ENCODE peak calls at places on chromosomes 4 and X, in five cellular contexts. D is SK-N-SH, U is K562, M is HepG2, Z is GM12878. N is an unnamed sample.

GRCh38 chr4:14264437-14264836 is 636.9 kb upstream of the BOD1L1 start:
- DNase-seq in M (no peak), Z (no peak), D (no peak), U (no peak), N (peak)

GRCh38 chr4:186095406-186095805 is 9.1 kb upstream of the FAM149A start:
- DNase-seq in D (no peak), M (no peak), Z (no peak), U (no peak), N (no peak)

GRCh38 chrX:125004799-125005198 is 314.9 kb upstream of the TEX13C start:
- DNase-seq in M (no peak), D (no peak), U (peak), Z (no peak), N (no peak)

GRCh38 chr4:177322156-177322685 is 12.5 kb downstream of the NEIL3 start:
- DNase-seq in U (no peak), M (no peak), Z (no peak), D (no peak), N (peak)

GRCh38 chr4:87066403-87067119 is 131.8 kb downstream of the AFF1 start:
- DNase-seq in D (no peak), Z (no peak), U (no peak), M (no peak), N (no peak)

GRCh38 chrX:81202413-81202794 is 502 bp downstream of the SH3BGRL start:
- DNase-seq in D (no peak), M (no peak), U (peak), Z (no peak), N (peak)

GRCh38 chr4:72975488-72975784 is 94.1 kb downstream of the COX18 start:
- DNase-seq in Z (no peak), M (no peak), D (no peak), U (no peak), N (peak)

GRCh38 chrX:147911192-147912022 is at the start of gene FMR1:
- DNase-seq in D (peak), M (peak), Z (peak), U (peak), N (peak)

GRCh38 chrX:47380268-47380667 is 9.9 kb downstream of the ZNF157 start:
- DNase-seq in D (no peak), U (no peak), M (peak), Z (peak), N (no peak)

GRCh38 chr4:95050980-95051688 is 293.4 kb downstream of the BMPR1B start:
- DNase-seq in D (no peak), M (no peak), U (no peak), Z (no peak), N (no peak)

GRCh38 chr4:75637176-75637575 is 6.8 kb upstream of the CDKL2 start:
- DNase-seq in Z (no peak), M (no peak), D (no peak), U (no peak), N (peak)

GRCh38 chr4:38415682-38416081 is 248.3 kb upstream of the KLF3 start:
- DNase-seq in U (no peak), D (no peak), Z (no peak), M (peak), N (no peak)

GRCh38 chr4:1604181-1604705 is 79.9 kb downstream of the FAM53A start:
- DNase-seq in Z (no peak), M (no peak), D (no peak), U (no peak), N (no peak)

GRCh38 chrX:70769659-70770232 is 138.8 kb downstream of the TEX11 start:
- DNase-seq in D (peak), M (no peak), U (no peak), Z (no peak), N (peak)

GRCh38 chr4:113260671-113261070 is 211.2 kb downstream of the ANK2 start:
- DNase-seq in M (no peak), U (no peak), Z (no peak), D (no peak), N (no peak)

GRCh38 chr4:113255628-113256027 is 206.2 kb downstream of the ANK2 start:
- DNase-seq in D (no peak), M (no peak), U (no peak), Z (no peak), N (no peak)

GRCh38 chr4:113256946-113257345 is 207.5 kb downstream of the ANK2 start:
- DNase-seq in M (no peak), Z (no peak), D (no peak), U (no peak), N (peak)
- TF ChIP-seq MXI1 in M (no peak), Z (no peak), D (no peak), U (no peak), N (no peak)

GRCh38 chrX:123339201-123339905 is 155.3 kb downstream of the GRIA3 start:
- DNase-seq in U (no peak), M (no peak), D (no peak), Z (no peak), N (no peak)
- TF ChIP-seq MXI1 in U (no peak), M (no peak), D (no peak), Z (no peak), N (no peak)

GRCh38 chrX:102517331-102517730 is 792 bp upstream of the TMSB15A start:
- DNase-seq in M (no peak), Z (no peak), U (peak), D (peak), N (peak)
- TF ChIP-seq MXI1 in M (no peak), Z (no peak), U (no peak), D (no peak), N (no peak)

DNA sequence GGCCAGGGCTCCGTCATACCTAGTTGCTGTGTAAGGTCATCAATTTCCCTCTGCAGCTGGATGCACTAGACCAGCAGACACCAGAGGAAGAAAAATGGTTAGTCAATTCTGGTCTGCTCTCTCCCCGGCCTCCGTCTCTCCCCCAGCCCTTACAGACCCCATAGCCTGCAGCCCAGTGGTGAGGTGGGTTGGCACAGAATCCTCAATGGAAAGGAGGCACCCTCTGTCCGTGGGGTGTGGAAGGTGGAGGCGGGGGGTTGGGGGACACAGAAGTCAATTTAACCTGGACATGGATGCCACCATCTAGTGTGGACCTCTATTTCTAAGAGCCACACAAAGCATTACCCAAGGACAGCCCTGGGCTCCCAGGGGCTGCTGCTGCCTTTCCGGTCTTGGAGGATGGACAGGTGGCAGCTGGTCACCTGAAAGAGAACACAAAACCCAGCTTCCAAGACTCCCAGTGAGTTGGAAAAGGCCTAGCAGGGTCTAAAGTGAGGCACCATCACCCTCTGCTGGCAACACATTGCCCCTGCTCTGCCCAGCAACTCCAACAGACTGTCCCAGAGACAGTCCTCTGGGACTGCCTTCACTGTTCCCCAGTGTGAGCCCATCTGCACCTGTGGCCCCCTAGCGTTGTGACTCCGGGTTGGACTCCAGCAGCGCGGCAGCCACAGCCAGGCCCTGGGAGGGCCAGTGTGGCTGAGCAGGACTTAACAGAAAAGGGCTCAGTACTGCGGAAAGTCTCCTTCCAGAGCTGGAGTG is 40.1 kb upstream of the NHSL2 start:
- DNase-seq in M (peak), Z (no peak), D (no peak), U (peak), N (no peak)
- TF ChIP-seq MXI1 in M (no peak), Z (no peak), D (no peak), U (no peak), N (no peak)

GRCh38 chr4:47705326-47705981 is 132.4 kb downstream of the CORIN start:
- DNase-seq in M (peak), D (peak), U (peak), Z (no peak), N (peak)

GRCh38 chr4:47703008-47703407 is 134.9 kb downstream of the CORIN start:
- DNase-seq in U (no peak), Z (no peak), D (no peak), M (no peak), N (no peak)

GRCh38 chr4:47701286-47701685 is 136.6 kb downstream of the CORIN start:
- DNase-seq in U (no peak), Z (no peak), M (no peak), D (no peak), N (no peak)

GRCh38 chr4:47703964-47704363 is 133.9 kb downstream of the CORIN start:
- DNase-seq in Z (no peak), D (no peak), U (no peak), M (no peak), N (no peak)

GRCh38 chr4:47704693-47705325 is 133.1 kb downstream of the CORIN start:
- DNase-seq in D (peak), U (peak), Z (no peak), M (peak), N (peak)
- TF ChIP-seq MXI1 in D (peak), U (no peak), Z (no peak), M (no peak), N (no peak)

N was measured in IMR-90.